ENCODE peak calls at places on chromosomes 16 and 17, in four cellular contexts. P, K, R and J are unnamed samples.

GRCh38 chr17:8222380-8222629 is 11.9 kb upstream of the AURKB start:
- DNase-seq in K (no peak), R (no peak), P (no peak), J (no peak)

GRCh38 chr16:53440125-53440524 is 5.9 kb downstream of the RBL2 start:
- DNase-seq in K (no peak), P (no peak), R (no peak), J (no peak)

GRCh38 chr16:67170168-67170947 is at the start of gene NOL3:
- DNase-seq in R (peak), K (peak), P (peak), J (peak)

GRCh38 chr17:7496470-7497227 is 12.5 kb downstream of the POLR2A start:
- DNase-seq in P (peak), R (no peak), K (no peak), J (no peak)

GRCh38 chr16:88287219-88287618 is 95.5 kb upstream of the ZNF469 start:
- DNase-seq in R (no peak), P (no peak), K (no peak), J (peak)

GRCh38 chr17:78934681-78935418 is 9.7 kb upstream of the TIMP2 start:
- DNase-seq in P (no peak), R (no peak), K (no peak), J (no peak)

GRCh38 chr16:29983420-29984136 is 9.9 kb downstream of the TAOK2 start:
- DNase-seq in P (no peak), K (no peak), R (no peak), J (peak)

GRCh38 chr16:54846761-54847160 is 83.9 kb upstream of the IRX5 start:
- DNase-seq in K (no peak), P (no peak), R (no peak), J (no peak)

GRCh38 chr17:155576-155975 is 18.2 kb downstream of the SCGB1C2 start:
- DNase-seq in K (no peak), R (no peak), P (peak), J (no peak)

GRCh38 chr17:2692781-2693135 is 18.8 kb downstream of the CLUH start:
- DNase-seq in K (no peak), R (no peak), P (peak), J (no peak)

GRCh38 chr17:11278186-11278983 is 37.4 kb downstream of the SHISA6 start:
- DNase-seq in R (no peak), K (no peak), P (no peak), J (no peak)

GRCh38 chr17:4073983-4074830 is 68.6 kb downstream of the ZZEF1 start:
- DNase-seq in R (no peak), K (peak), P (peak), J (peak)

GRCh38 chr17:1461193-1461944 is 5.3 kb upstream of the CRK start:
- DNase-seq in R (no peak), K (no peak), P (no peak), J (no peak)

GRCh38 chr17:78766743-78767294 is 15.3 kb downstream of the CYTH1 start:
- DNase-seq in R (no peak), P (no peak), K (no peak), J (no peak)

GRCh38 chr17:68512247-68512966 is at the start of gene PRKAR1A:
- DNase-seq in R (peak), K (peak), P (peak), J (peak)

GRCh38 chr16:61131447-61131846 is 904.8 kb downstream of the CDH8 start:
- DNase-seq in K (no peak), R (no peak), P (no peak), J (no peak)

GRCh38 chr17:79809530-79810137 is 12.8 kb upstream of the CBX8 start:
- DNase-seq in K (peak), R (no peak), P (no peak), J (peak)

GRCh38 chr17:13428611-13429042 is 173.1 kb downstream of the HS3ST3A1 start:
- DNase-seq in P (no peak), R (no peak), K (no peak), J (no peak)

GRCh38 chr17:31008374-31009035 is 37.7 kb downstream of the RNF135 start:
- DNase-seq in R (peak), K (peak), P (peak), J (peak)

GRCh38 chr16:720507-720989 is 398 bp upstream of the ANTKMT start:
- DNase-seq in R (peak), K (peak), P (peak), J (no peak)

GRCh38 chr16:86432691-86433090 is 77.6 kb upstream of the FOXF1 start:
- DNase-seq in P (no peak), K (peak), R (peak), J (peak)

GRCh38 chr17:72677714-72678390 is 414.6 kb downstream of the SLC39A11 start:
- DNase-seq in K (no peak), R (peak), P (no peak), J (no peak)

GRCh38 chr16:15967223-15967546 is 17.8 kb downstream of the ABCC1 start:
- DNase-seq in P (no peak), K (no peak), R (no peak), J (no peak)

GRCh38 chr17:61639818-61640217 is 48.8 kb upstream of the NACA2 start:
- DNase-seq in K (no peak), R (no peak), P (no peak), J (no peak)

GRCh38 chr17:7130626-7131467 is 16.2 kb upstream of the ASGR2 start:
- DNase-seq in P (no peak), R (no peak), K (no peak), J (no peak)

GRCh38 chr17:36937961-36938565 is 788 bp downstream of the LHX1 start:
- DNase-seq in K (no peak), R (no peak), P (no peak), J (no peak)

GRCh38 chr16:53357208-53357586 is 77.1 kb upstream of the RBL2 start:
- DNase-seq in R (no peak), K (no peak), P (no peak), J (no peak)

GRCh38 chr16:59941581-59941980 is 1207.5 kb upstream of the GOT2 start:
- DNase-seq in K (no peak), R (no peak), P (no peak), J (no peak)

GRCh38 chr16:69890114-69890890 is 60.8 kb upstream of the CLEC18A start:
- DNase-seq in K (peak), R (peak), P (peak), J (peak)

GRCh38 chr17:36104601-36105000 is 974 bp downstream of the CCL4 start:
- DNase-seq in K (no peak), P (no peak), R (no peak), J (no peak)

GRCh38 chr17:1074886-1075665 is 78.1 kb downstream of the TIMM22 start:
- DNase-seq in R (no peak), P (peak), K (no peak), J (peak)

GRCh38 chr16:57688987-57689771 is 5.4 kb upstream of the DRC7 start:
- DNase-seq in K (no peak), R (no peak), P (no peak), J (no peak)

GRCh38 chr16:53571763-53572162 is 68.8 kb upstream of the AKTIP start:
- DNase-seq in K (no peak), P (no peak), R (no peak), J (no peak)

GRCh38 chr16:85126731-85127662 is 14.7 kb upstream of the CIBAR2 start:
- DNase-seq in K (no peak), R (peak), P (no peak), J (no peak)

GRCh38 chr16:4471869-4472268 is 2.6 kb downstream of the NMRAL1 start:
- DNase-seq in P (no peak), R (no peak), K (no peak), J (no peak)

GRCh38 chr16:4472880-4473279 is 1.5 kb downstream of the NMRAL1 start:
- DNase-seq in K (no peak), P (no peak), R (no peak), J (no peak)

GRCh38 chr16:4475880-4476790 is at the start of gene HMOX2:
- DNase-seq in P (peak), R (peak), K (peak), J (peak)

GRCh38 chr16:4477966-4478365 is 1.8 kb downstream of the HMOX2 start:
- DNase-seq in P (no peak), K (no peak), R (peak), J (no peak)

DNA sequence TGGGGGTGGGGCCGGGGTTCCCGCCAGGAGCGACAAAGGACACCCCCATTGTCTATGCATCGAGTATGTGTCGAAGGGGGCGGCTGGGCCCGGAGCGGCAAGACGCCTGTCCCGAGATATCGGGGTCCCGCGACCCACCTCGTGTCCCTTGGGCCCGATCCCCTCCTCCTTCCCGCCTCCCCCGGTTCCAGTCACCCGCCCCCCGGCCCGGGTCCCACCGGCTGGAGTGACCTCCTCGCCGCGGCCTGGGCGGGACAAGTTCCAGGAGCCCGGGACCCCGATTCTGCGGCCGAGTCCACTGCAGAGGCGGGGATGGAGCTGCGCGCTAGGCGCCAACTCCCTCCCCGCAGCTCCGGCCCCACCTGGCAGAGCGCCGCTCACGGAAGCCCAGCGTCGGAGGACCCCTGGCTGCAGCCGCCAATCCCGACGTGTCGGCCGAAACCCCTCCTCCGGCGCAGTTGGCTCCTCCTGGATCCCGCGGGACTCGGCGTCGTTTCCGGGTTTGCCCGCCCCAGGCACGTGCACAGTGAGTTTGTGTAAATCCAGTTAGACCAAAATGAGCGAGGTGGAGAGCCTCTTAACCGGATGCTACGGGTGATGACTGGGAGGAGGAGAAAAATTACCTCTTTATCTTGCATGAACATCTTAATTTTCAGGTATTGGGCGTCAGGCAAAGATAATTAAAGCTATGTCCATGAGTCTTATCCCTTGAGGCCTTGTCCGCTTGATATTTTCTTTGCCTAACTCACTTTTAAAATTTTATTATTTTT is at the start of gene NMRAL1:
- DNase-seq in P (peak), R (peak), K (peak), J (peak)
- TF ChIP-seq CTCF in P (no peak), R (no peak), K (no peak), J (no peak)

GRCh38 chr16:2090819-2091721 is 43.3 kb downstream of the TSC2 start:
- DNase-seq in K (peak), R (peak), P (peak), J (peak)
- TF ChIP-seq CTCF in K (peak), R (no peak), P (no peak), J (no peak)

GRCh38 chr16:5415123-5415522 is 317.5 kb upstream of the EEF2KMT start:
- DNase-seq in K (no peak), P (no peak), R (no peak), J (no peak)
- TF ChIP-seq CTCF in K (no peak), P (no peak), R (no peak), J (no peak)

DNA sequence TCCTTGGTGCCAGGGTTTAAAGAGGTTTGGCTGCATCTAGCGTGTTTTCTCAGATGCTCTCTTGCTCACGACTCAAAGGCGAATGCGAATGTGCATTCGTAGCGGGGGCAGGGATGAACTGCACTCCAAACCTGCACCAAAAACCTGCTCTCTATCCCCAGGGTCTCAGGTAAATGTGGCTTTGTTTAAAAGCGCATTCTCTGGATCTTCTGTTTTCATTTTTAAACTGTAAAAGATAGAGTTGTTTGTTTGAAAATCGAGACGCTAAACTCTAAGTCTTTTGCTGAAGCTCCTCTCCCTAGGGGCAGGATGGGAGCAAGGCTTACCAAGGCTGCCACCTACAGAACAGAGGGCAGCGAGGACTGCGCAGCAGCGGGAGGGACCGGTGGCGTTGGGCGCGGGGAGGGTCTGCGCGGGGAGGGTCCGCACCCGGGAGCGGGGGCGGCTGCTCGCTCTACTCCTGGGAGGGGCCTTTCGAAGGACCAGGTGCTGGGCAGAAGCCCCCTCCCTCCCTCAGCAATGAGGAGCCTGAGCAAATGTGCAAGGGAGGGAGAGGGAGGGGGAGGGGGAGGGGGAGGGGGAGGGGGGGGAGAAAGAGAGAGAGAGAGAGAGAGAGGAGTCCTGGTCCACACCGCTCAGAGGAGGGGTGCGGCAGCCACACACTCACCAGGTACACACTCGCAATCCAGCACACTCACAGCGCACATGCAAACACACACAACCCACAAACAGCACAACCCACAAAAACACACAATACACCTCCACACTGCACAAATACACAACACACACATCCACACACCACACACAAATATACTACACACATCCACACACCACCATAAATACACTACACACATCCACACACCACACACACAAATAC is 142.8 kb downstream of the GRIN2A start:
- DNase-seq in P (peak), R (peak), K (no peak), J (no peak)
- TF ChIP-seq CTCF in P (peak), R (no peak), K (no peak), J (no peak)

GRCh38 chr17:82019208-82019727 is 3.4 kb downstream of the CENPX start:
- DNase-seq in P (no peak), R (no peak), K (no peak), J (no peak)

GRCh38 chr17:82016875-82017459 is 5.7 kb downstream of the CENPX start:
- DNase-seq in R (no peak), K (no peak), P (no peak), J (no peak)

GRCh38 chr17:82019905-82020873 is 2.5 kb downstream of the CENPX start:
- DNase-seq in P (peak), K (peak), R (peak), J (peak)

GRCh38 chr17:82017612-82018151 is 5.0 kb downstream of the CENPX start:
- DNase-seq in K (no peak), P (no peak), R (no peak), J (no peak)

DNA sequence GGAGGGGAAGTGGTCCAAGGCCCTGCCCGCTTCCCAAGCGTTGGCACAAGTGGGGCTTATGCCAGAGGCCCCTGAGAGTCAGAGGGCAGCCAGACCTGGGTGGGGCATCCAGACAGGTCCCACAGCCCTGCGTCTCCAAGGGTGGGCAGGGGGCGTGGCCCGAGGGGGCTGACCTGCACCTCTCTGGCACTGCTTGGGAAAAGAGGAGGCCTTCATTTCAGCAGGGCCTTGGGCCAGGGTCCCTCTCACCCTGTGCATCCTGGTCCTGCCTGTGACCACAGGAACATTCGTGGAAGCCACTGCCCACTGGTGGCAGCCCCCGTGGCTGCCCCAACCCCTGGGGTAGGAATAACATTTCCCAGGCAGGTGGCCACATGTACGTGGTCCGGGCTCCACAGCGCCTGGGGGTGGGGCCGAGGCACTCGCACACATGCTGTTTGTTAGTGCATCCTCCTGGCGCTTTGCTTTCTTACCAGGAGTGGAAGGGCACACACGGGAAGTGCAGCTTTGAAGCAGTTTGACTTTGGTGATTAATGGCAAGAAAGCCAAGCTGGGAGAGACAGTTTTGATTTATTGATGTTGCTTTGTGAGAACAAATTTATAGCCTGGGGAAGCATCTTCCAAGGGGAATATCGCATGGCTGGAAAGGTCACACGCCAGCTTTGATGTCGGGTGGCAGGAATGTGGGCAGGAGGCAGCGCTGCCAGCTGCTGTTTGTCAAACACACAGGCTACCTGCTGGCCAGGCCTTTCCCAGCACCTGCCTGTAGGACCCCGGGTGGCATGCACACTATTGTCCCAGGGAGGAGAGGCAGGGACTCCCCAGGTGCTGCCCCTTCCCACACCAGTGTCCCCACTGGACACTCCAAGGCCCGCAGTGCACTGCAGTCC is 4.3 kb downstream of the CENPX start:
- DNase-seq in K (no peak), P (no peak), R (no peak), J (no peak)
- TF ChIP-seq CTCF in K (no peak), P (no peak), R (no peak), J (no peak)

DNA sequence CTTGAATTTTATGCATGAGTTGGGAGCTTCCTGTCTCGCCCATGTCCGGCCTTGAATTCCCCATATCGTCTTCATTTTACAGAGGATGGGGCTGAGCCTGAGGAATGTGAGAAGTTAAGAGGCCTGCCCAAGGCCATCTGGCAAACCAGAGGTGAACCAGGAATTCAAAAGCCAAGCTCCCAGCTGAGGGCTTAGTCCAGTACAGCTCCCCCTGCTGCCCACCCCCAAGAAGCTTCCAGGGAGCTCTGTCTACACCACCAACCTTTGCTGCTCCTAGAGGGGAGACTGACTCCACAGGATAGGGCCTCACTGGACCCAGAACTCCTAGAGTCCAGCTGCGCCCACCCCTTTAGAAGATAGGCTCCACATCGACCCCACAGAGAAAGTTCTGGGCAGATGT is 20.7 kb upstream of the C16orf78 start:
- DNase-seq in R (no peak), K (no peak), P (no peak), J (no peak)
- TF ChIP-seq CTCF in R (no peak), K (no peak), P (no peak), J (no peak)

GRCh38 chr17:81295678-81296381 is 723 bp upstream of the SLC38A10 start:
- DNase-seq in P (no peak), R (peak), K (peak), J (peak)
- TF ChIP-seq CTCF in P (peak), R (peak), K (peak), J (peak)

GRCh38 chr16:90019543-90020259 is 445 bp upstream of the DBNDD1 start:
- DNase-seq in R (peak), K (peak), P (no peak), J (peak)
- TF ChIP-seq CTCF in R (peak), K (no peak), P (peak), J (no peak)